ENCODE peak calls at places on chromosomes 4 and X, in four cellular contexts. K, O, G and L are unnamed samples.

GRCh38 chr4:124940387-124940786 is 227.9 kb upstream of the ANKRD50 start:
- DNase-seq in K (no peak), O (no peak), G (no peak), L (no peak)

GRCh38 chrX:43973249-43973672 is at the start of gene NDP:
- DNase-seq in K (no peak), O (peak), G (no peak), L (no peak)

GRCh38 chr4:108559067-108559793 is 61.1 kb upstream of the RPL34 start:
- DNase-seq in K (no peak), O (no peak), G (no peak), L (no peak)

GRCh38 chr4:3375688-3376087 is 66.1 kb upstream of the HGFAC start:
- DNase-seq in K (no peak), O (no peak), G (no peak), L (peak)

GRCh38 chr4:26753642-26754041 is 107.0 kb upstream of the STIM2 start:
- DNase-seq in K (no peak), O (peak), G (no peak), L (peak)

GRCh38 chr4:86556791-86557415 is 37.2 kb upstream of the PTPN13 start:
- DNase-seq in K (no peak), O (no peak), G (no peak), L (no peak)

GRCh38 chrX:24494544-24495113 is 29.5 kb downstream of the PDK3 start:
- DNase-seq in K (no peak), O (no peak), G (no peak), L (no peak)

GRCh38 chr4:153591441-153591840 is 92.6 kb upstream of the TLR2 start:
- DNase-seq in K (no peak), O (no peak), G (no peak), L (no peak)

GRCh38 chr4:21949073-21949457 is 493 bp upstream of the KCNIP4 start:
- DNase-seq in K (no peak), O (peak), G (no peak), L (peak)

GRCh38 chr4:84578540-84579409 is 4.2 kb upstream of the CDS1 start:
- DNase-seq in K (no peak), O (no peak), G (no peak), L (peak)

GRCh38 chr4:178198691-178199090 is 756.5 kb upstream of the AGA start:
- DNase-seq in K (no peak), O (no peak), G (no peak), L (no peak)

GRCh38 chrX:17787557-17787956 is 50.3 kb downstream of the SCML1 start:
- DNase-seq in K (no peak), O (no peak), G (no peak), L (no peak)

GRCh38 chrX:39630344-39630743 is 467.4 kb downstream of the BCOR start:
- DNase-seq in K (no peak), O (no peak), G (no peak), L (no peak)

GRCh38 chrX:118459494-118459893 is 36.1 kb upstream of the DOCK11 start:
- DNase-seq in K (no peak), O (no peak), G (no peak), L (no peak)

GRCh38 chrX:97050413-97050812 is 166.7 kb downstream of the RPA4 start:
- DNase-seq in K (no peak), O (no peak), G (no peak), L (no peak)

GRCh38 chr4:181548873-181549541 is 694.2 kb upstream of the TENM3 start:
- DNase-seq in K (no peak), O (no peak), G (no peak), L (no peak)

GRCh38 chrX:121254336-121254735 is 206.9 kb downstream of the GLUD2 start:
- DNase-seq in K (no peak), O (no peak), G (no peak), L (no peak)

GRCh38 chr4:101954351-101954750 is 163.8 kb downstream of the BANK1 start:
- DNase-seq in K (no peak), O (no peak), G (no peak), L (no peak)

GRCh38 chr4:89599026-89599425 is 237.9 kb downstream of the SNCA start:
- DNase-seq in K (no peak), O (no peak), G (no peak), L (no peak)

GRCh38 chr4:825063-825968 is 613 bp downstream of the CPLX1 start:
- DNase-seq in K (no peak), O (peak), G (no peak), L (no peak)

GRCh38 chrX:5431823-5432222 is 796.8 kb downstream of the NLGN4X start:
- DNase-seq in K (no peak), O (no peak), G (no peak), L (no peak)

GRCh38 chr4:15197005-15197404 is 194.7 kb downstream of the CPEB2 start:
- DNase-seq in K (no peak), O (no peak), G (no peak), L (no peak)

GRCh38 chr4:15912961-15913630 is 25.4 kb downstream of the FGFBP1 start:
- DNase-seq in K (no peak), O (no peak), G (no peak), L (no peak)

GRCh38 chr4:71974681-71975080 is 57.1 kb upstream of the NPFFR2 start:
- DNase-seq in K (no peak), O (no peak), G (no peak), L (no peak)

GRCh38 chrX:2767631-2768455 is 16.0 kb downstream of the XG start:
- DNase-seq in K (no peak), O (no peak), G (peak), L (peak)

GRCh38 chr4:112361181-112361791 is 64.1 kb downstream of the ALPK1 start:
- DNase-seq in K (no peak), O (no peak), G (no peak), L (no peak)

GRCh38 chr4:32519060-32519459 is 1798.9 kb downstream of the PCDH7 start:
- DNase-seq in K (no peak), O (no peak), G (no peak), L (peak)

GRCh38 chrX:20432746-20433374 is 166.2 kb upstream of the RPS6KA3 start:
- DNase-seq in K (no peak), O (no peak), G (no peak), L (no peak)

GRCh38 chrX:104253567-104254441 is 929 bp downstream of the ESX1 start:
- DNase-seq in K (no peak), O (no peak), G (no peak), L (no peak)

GRCh38 chr4:53592686-53593641 is 1.7 kb upstream of the LNX1 start:
- DNase-seq in K (no peak), O (peak), G (no peak), L (peak)

GRCh38 chrX:117610806-117611205 is 505.8 kb downstream of the KLHL13 start:
- DNase-seq in K (no peak), O (no peak), G (no peak), L (no peak)

GRCh38 chrX:138986866-138987265 is 275.3 kb upstream of the FGF13 start:
- DNase-seq in K (no peak), O (no peak), G (no peak), L (no peak)

GRCh38 chr4:76729991-76730390 is 168.0 kb downstream of the SOWAHB start:
- DNase-seq in K (no peak), O (no peak), G (no peak), L (no peak)

GRCh38 chrX:56802921-56803848 is 74.1 kb downstream of the NBDY start:
- DNase-seq in K (peak), O (peak), G (peak), L (peak)

GRCh38 chr4:14333616-14334015 is 668.7 kb upstream of the CPEB2 start:
- DNase-seq in K (no peak), O (no peak), G (no peak), L (no peak)

GRCh38 chrX:15834827-15835595 is 19.6 kb downstream of the AP1S2 start:
- DNase-seq in K (no peak), O (no peak), G (no peak), L (no peak)

GRCh38 chrX:110143454-110144210 is 140.7 kb downstream of the TMEM164 start:
- DNase-seq in K (no peak), O (no peak), G (no peak), L (peak)

GRCh38 chr4:27911047-27911446 is 1050.4 kb downstream of the STIM2 start:
- DNase-seq in K (no peak), O (no peak), G (no peak), L (no peak)

GRCh38 chr4:66688674-66689073 is 856.6 kb downstream of the CENPC start:
- DNase-seq in K (no peak), O (no peak), G (no peak), L (no peak)

GRCh38 chr4:3287972-3288570 is 4.8 kb upstream of the RGS12 start:
- DNase-seq in K (no peak), O (peak), G (no peak), L (no peak)

GRCh38 chr4:140300271-140300970 is 73.0 kb upstream of the SCOC start:
- DNase-seq in K (no peak), O (no peak), G (no peak), L (no peak)

GRCh38 chr4:140293979-140294378 is 79.5 kb upstream of the SCOC start:
- DNase-seq in K (no peak), O (no peak), G (no peak), L (no peak)

GRCh38 chr4:140296335-140296753 is 77.1 kb upstream of the SCOC start:
- DNase-seq in K (peak), O (peak), G (peak), L (peak)

GRCh38 chr4:140298001-140298400 is 75.4 kb upstream of the SCOC start:
- DNase-seq in K (no peak), O (no peak), G (no peak), L (no peak)

GRCh38 chr4:140296871-140297570 is 76.4 kb upstream of the SCOC start:
- DNase-seq in K (no peak), O (peak), G (no peak), L (no peak)
- H3K4me3 ChIP-seq in K (no peak), O (peak), G (no peak), L (no peak)

DNA sequence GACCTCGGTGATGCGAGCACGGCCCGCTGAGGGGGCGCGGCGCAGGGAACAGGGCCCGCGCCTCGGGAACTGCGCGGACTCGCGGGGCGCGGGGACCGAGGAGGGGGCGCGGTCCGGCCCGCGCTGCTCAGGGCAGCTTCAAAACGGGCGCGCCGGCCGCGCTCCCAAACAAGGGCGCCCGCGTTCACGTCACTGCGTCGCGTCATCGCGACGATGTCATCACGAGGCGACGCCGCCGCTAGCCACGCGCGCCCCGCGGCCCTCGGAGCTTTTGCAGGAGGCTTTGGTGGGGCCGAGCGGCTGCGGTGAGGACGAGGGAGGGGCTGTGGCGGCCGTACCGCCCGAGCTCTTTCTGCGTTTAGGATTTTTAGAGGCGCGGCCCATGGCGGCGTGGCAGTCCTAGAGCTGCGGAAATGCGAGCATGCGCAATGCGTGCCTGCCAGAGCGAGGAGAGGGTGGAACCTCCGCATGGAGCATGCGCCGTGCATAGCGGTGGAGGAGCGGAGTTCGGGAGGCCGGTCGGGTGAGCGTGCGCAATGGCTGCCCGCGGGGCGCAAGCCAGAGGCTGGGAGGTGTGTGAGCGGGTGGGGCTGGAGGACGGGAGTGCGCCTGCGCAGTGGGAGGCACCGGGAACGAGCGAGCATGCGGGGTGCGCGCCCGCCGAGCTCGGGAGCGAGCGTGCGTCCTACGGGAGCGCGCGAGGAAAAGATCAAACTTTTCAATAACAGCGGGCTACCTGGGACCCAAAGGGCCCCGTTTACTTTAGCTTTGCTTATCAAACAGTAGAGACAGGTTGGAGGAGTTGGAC is at the start of gene PPP2R3B:
- DNase-seq in K (peak), O (peak), G (peak), L (peak)
- TF ChIP-seq POLR2A in K (peak), O (peak), G (peak), L (no peak)

DNA sequence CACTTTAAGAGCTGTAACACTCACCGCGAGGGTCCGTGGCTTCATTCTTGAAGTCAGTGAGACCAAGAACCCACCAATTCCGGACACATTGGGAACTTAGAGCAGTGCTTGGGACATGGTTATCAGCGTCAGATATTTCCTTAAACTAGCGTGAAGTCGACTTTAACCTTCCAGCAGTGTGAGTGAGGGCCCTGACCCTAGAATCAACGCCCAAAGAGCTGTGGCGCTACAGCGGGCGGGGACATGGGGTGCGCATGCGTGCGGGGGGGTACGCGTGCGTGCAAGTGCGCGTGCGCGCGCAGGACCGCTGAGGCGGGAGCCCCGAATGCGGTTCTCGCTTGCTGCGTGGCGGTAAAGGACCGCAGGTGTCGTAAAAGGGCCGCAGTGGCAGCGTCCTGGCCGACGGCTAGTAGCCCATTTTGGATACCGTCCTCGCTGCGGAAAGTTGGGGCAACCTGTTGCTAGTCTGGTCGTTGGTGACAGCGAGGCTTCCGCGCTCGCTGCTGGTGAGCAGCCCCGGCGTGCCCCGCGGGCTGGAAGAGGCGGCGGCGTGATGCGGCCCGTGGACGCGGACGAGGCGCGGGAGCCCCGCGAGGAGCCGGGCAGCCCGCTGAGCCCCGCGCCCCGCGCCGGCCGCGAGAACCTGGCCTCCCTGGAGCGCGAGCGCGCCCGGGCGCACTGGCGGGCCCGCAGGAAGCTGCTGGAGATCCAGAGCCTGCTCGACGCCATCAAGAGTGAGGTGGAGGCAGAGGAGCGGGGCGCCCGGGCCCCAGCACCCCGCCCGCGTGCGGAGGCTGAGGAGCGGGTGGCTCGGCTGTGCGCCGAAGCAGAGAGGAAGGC is 19.8 kb upstream of the S100P start:
- DNase-seq in K (peak), O (peak), G (peak), L (peak)
- H3K4me3 ChIP-seq in K (peak), O (peak), G (peak), L (peak)

GRCh38 chr4:184476660-184477059 is 2.3 kb upstream of the IRF2 start:
- DNase-seq in K (no peak), O (no peak), G (no peak), L (no peak)
- TF ChIP-seq POLR2A in K (no peak), O (no peak), G (no peak), L (no peak)

DNA sequence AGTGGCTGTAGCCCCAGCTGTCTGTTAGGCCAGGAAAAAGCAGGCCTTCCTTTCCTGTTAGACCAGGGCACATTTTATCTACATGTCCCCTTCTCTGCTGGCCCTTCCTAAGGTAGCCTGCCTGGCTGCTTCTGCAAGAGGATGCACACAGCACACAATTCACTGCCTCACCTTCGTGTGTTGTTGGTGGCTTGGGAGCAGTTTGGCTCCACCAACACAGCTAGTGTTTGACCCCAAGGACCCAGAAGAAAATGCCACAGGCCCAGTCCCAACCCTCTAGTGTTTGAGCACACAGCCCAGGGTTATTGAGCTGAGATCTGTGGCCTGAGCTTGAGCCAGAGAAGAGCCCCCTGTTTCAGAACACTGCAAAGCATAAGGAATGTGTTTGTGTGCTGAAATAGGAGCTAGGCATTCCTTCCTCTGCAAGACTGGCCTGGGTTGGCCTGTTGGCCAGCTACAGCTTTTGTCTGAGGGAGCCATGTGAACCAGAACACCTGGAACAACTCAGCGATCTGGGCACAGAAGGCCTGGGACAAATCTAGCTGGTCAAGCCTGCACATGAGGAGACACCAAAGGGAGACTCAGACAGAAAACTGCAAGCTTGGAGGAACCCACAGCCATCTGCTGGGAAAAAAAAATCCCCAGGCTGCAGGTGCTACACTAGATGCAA is 26.4 kb downstream of the MAGEE1 start:
- DNase-seq in K (no peak), O (no peak), G (no peak), L (no peak)
- H3K4me3 ChIP-seq in K (no peak), O (no peak), G (no peak), L (no peak)

DNA sequence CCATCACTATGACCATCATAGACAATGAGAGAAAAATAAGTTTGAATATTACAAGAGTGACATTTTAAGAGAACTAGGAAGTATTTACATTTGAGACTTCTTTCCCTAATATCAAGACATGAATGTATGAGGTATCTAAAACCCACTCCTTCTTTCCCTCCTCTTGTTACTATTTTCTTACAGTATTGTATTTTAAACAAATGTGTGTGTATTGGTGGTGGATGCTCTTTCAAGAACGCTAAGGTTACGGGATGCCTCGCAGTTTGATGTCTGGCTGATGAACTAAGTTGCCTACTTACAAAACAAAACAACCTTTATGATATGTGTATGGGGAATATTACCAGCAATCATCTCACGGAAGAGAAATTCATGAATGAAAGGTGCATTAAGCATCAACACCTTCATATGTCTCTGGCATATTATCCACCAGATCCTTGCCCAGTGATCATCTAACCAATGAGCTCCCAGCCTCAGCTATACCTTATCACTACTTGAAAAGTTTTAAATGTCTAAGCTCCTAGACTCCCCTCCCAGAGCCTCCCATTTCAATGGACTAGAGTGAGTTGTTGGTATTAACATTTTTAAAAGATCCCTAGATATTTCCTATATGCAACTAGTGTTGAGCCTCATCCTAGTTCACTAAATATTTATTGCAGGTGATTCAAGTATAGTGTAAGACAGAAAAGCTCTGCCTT is 10.6 kb downstream of the AREG start:
- DNase-seq in K (no peak), O (no peak), G (no peak), L (no peak)
- TF ChIP-seq POLR2A in K (no peak), O (no peak), G (no peak), L (no peak)

GRCh38 chr4:40196724-40197281 is at the start of gene RHOH:
- DNase-seq in K (peak), O (no peak), G (no peak), L (no peak)

GRCh38 chr4:40197879-40198689 is 1.3 kb downstream of the RHOH start:
- DNase-seq in K (no peak), O (no peak), G (no peak), L (no peak)

GRCh38 chr4:40195182-40196177 is 1.4 kb upstream of the RHOH start:
- DNase-seq in K (no peak), O (no peak), G (no peak), L (no peak)

GRCh38 chr4:40194602-40195161 is 2.1 kb upstream of the RHOH start:
- DNase-seq in K (peak), O (no peak), G (no peak), L (no peak)

GRCh38 chr4:40196260-40196659 is 571 bp upstream of the RHOH start:
- DNase-seq in K (no peak), O (no peak), G (no peak), L (no peak)
- H3K4me3 ChIP-seq in K (peak), O (no peak), G (peak), L (no peak)

GRCh38 chr4:119626420-119626819 is 2.2 kb downstream of the PDE5A start:
- DNase-seq in K (no peak), O (no peak), G (no peak), L (no peak)

GRCh38 chr4:119627267-119628190 is 1.1 kb downstream of the PDE5A start:
- DNase-seq in K (peak), O (peak), G (peak), L (peak)

GRCh38 chr4:119629142-119629471 is 503 bp upstream of the PDE5A start:
- DNase-seq in K (no peak), O (no peak), G (no peak), L (no peak)

GRCh38 chr4:119626943-119627266 is 1.7 kb downstream of the PDE5A start:
- DNase-seq in K (no peak), O (no peak), G (no peak), L (no peak)

GRCh38 chr4:119628281-119629141 is at the start of gene PDE5A:
- DNase-seq in K (peak), O (peak), G (peak), L (peak)
- TF ChIP-seq POLR2A in K (peak), O (no peak), G (peak), L (peak)